ENCODE peak calls at places on chromosomes 2 and 18, in six cellular contexts. C, D, L, Y, T and P are unnamed samples.

GRCh38 chr2:134711622-134712125 is 7.1 kb downstream of the TMEM163 start:
- DNase-seq in Y (no peak), C (peak), D (no peak), L (no peak), T (no peak), P (no peak)

GRCh38 chr2:105239924-105240323 is 1.6 kb upstream of the GPR45 start:
- DNase-seq in Y (no peak), L (no peak), D (no peak), C (no peak), T (peak), P (peak)

GRCh38 chr2:134792147-134792546 is 46.3 kb upstream of the ACMSD start:
- DNase-seq in C (no peak), L (no peak), T (no peak), D (no peak), Y (no peak), P (no peak)

GRCh38 chr18:7740815-7741214 is 173.7 kb downstream of the PTPRM start:
- DNase-seq in T (peak), L (no peak), D (no peak), Y (no peak), C (no peak), P (no peak)

GRCh38 chr2:217900010-217900779 is 102.6 kb downstream of the TNS1 start:
- DNase-seq in T (no peak), C (no peak), D (no peak), Y (no peak), L (no peak), P (no peak)

GRCh38 chr2:190343170-190343499 is 254 bp upstream of the INPP1 start:
- DNase-seq in Y (no peak), D (no peak), L (no peak), C (no peak), T (no peak), P (no peak)

GRCh38 chr2:182499706-182500470 is 73.1 kb upstream of the PDE1A start:
- DNase-seq in T (no peak), L (no peak), D (no peak), C (no peak), Y (no peak), P (peak)

GRCh38 chr2:45069711-45070664 is 60.7 kb upstream of the SIX2 start:
- DNase-seq in Y (no peak), D (no peak), T (no peak), L (no peak), C (no peak), P (no peak)

GRCh38 chr18:22682720-22683119 is 250.4 kb upstream of the RBBP8 start:
- DNase-seq in Y (no peak), L (no peak), T (no peak), D (no peak), C (no peak), P (no peak)

GRCh38 chr2:46850742-46851141 is 64.9 kb downstream of the MCFD2 start:
- DNase-seq in T (peak), Y (peak), D (peak), C (no peak), L (peak), P (peak)

GRCh38 chr2:46877619-46878113 is 37.9 kb downstream of the MCFD2 start:
- DNase-seq in Y (no peak), L (no peak), D (no peak), C (no peak), T (no peak), P (no peak)

GRCh38 chr2:160613466-160614153 is 120.0 kb upstream of the RBMS1 start:
- DNase-seq in T (peak), Y (no peak), D (no peak), C (no peak), L (no peak), P (peak)

GRCh38 chr18:68714356-68714706 is 577 bp downstream of the TMX3 start:
- DNase-seq in C (no peak), Y (no peak), D (peak), T (no peak), L (no peak), P (no peak)

GRCh38 chr2:96556441-96557330 is 20.1 kb downstream of the ARID5A start:
- DNase-seq in D (peak), C (no peak), T (peak), L (no peak), Y (no peak), P (peak)

GRCh38 chr2:131635576-131635975 is 107.9 kb downstream of the CCDC74A start:
- DNase-seq in T (no peak), C (no peak), L (no peak), Y (no peak), D (no peak), P (no peak)

GRCh38 chr18:76450912-76451421 is 44.1 kb downstream of the ZNF516 start:
- DNase-seq in T (peak), D (peak), Y (no peak), L (no peak), C (no peak), P (peak)

GRCh38 chr18:76314496-76314895 is 180.5 kb downstream of the ZNF516 start:
- DNase-seq in L (no peak), D (no peak), T (no peak), Y (no peak), C (no peak), P (no peak)

GRCh38 chr18:26756556-26756955 is 109.0 kb downstream of the AQP4 start:
- DNase-seq in D (no peak), L (no peak), Y (no peak), C (peak), T (no peak), P (no peak)

GRCh38 chr18:77113361-77114069 is 19.1 kb downstream of the MBP start:
- DNase-seq in C (no peak), D (no peak), T (no peak), Y (no peak), L (no peak), P (no peak)

GRCh38 chr2:239240480-239240881 is 160.3 kb downstream of the HDAC4 start:
- DNase-seq in T (no peak), D (peak), C (no peak), Y (no peak), L (no peak), P (no peak)

GRCh38 chr2:127051116-127051779 is 55.7 kb downstream of the BIN1 start:
- DNase-seq in C (no peak), Y (peak), T (no peak), D (peak), L (no peak), P (no peak)

GRCh38 chr2:48343571-48344440 is 186.1 kb upstream of the STON1 start:
- DNase-seq in Y (no peak), C (no peak), D (no peak), L (no peak), T (peak), P (peak)

GRCh38 chr2:109128466-109129355 is at the start of gene SH3RF3:
- DNase-seq in L (peak), C (no peak), T (peak), Y (peak), D (peak), P (peak)

GRCh38 chr2:212539145-212539880 is 711 bp upstream of the ERBB4 start:
- DNase-seq in Y (peak), T (no peak), D (no peak), L (peak), C (no peak), P (no peak)

GRCh38 chr2:212538156-212539144 is at the start of gene ERBB4:
- DNase-seq in D (no peak), C (no peak), L (peak), Y (no peak), T (no peak), P (no peak)

GRCh38 chr2:212536385-212537310 is 2.0 kb downstream of the ERBB4 start:
- DNase-seq in D (no peak), Y (peak), C (no peak), T (no peak), L (peak), P (no peak)

GRCh38 chr2:212537311-212538155 is 1.1 kb downstream of the ERBB4 start:
- DNase-seq in L (peak), D (no peak), Y (peak), C (no peak), T (no peak), P (peak)

DNA sequence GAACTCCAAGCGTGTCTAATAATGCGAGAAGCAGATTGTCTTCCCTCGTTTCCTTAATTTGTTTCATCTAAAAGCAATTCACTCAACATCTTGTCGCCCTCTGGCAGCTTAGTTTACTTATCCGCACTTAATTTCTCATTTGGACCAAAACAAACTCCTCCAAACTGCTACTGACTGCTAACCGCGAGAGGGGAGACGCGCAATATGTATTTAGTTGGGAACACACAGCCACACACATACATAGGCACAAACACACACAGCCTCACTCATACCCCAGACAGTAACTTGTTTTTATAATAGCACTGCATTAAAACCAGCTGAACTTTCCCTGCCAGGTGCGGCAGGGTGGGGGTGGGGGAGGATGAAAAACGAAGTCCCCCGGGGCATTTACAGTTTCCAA is 2.6 kb downstream of the ERBB4 start:
- DNase-seq in Y (no peak), C (no peak), D (no peak), L (no peak), T (no peak), P (no peak)
- H3K4me3 ChIP-seq in Y (peak), C (peak), D (no peak), L (no peak), T (no peak), P (no peak)

DNA sequence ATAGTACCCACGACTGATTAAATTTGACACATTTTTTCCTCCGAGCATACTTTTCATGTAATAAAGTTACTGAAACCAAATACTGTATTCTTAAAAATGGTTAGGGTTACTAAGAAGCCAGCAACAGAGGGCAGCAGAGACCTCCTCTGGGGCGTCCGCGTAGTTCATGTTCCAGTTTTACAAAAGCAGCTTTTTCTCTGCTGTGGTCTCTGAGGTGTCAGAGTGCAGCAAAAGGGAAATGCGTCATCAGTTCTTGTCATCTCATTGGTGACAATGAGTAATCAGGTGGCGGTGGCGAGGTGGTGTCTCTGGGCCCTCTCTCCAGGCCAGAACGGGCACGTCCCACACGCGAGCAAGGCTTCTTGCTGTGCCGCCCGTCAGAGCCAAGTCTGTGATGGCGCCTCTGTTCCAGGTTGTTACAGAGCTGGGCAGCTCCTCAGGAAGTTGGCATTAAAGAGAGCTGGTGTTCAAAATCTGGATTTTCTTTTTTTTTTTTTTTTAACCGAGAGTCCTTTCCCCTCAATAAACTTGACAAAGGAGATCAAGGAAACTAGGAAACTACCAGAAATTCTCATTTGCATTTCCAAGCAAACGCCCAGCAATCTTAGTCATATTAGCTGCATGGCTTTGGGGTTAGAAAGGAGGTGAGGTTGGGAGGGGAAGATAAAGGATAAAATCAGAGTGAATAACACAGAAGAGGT is 98.6 kb upstream of the BZW1 start:
- DNase-seq in L (peak), C (peak), T (peak), Y (peak), D (peak), P (peak)
- TF ChIP-seq CTCF in L (peak), C (peak), T (peak), Y (peak), D (peak), P (peak)

GRCh38 chr2:240817496-240818292 is 2.3 kb downstream of the KIF1A start:
- DNase-seq in C (no peak), L (no peak), D (no peak), Y (no peak), T (no peak), P (no peak)

GRCh38 chr2:240818293-240818542 is 1.8 kb downstream of the KIF1A start:
- DNase-seq in Y (no peak), C (no peak), D (no peak), L (no peak), T (no peak), P (no peak)

GRCh38 chr2:240815761-240816583 is 4.0 kb downstream of the KIF1A start:
- DNase-seq in Y (no peak), L (no peak), C (no peak), T (no peak), D (no peak), P (no peak)

GRCh38 chr2:240814946-240815760 is 4.9 kb downstream of the KIF1A start:
- DNase-seq in C (no peak), Y (no peak), L (no peak), T (no peak), D (no peak), P (no peak)

GRCh38 chr2:240816584-240817495 is 3.2 kb downstream of the KIF1A start:
- DNase-seq in C (no peak), T (no peak), Y (no peak), D (no peak), L (no peak), P (no peak)
- H3K4me3 ChIP-seq in C (no peak), T (no peak), Y (no peak), D (no peak), L (no peak), P (no peak)

GRCh38 chr2:23199115-23199918 is 185.7 kb upstream of the KLHL29 start:
- DNase-seq in D (no peak), L (no peak), T (peak), C (no peak), Y (no peak), P (peak)
- TF ChIP-seq CTCF in D (no peak), L (no peak), T (peak), C (no peak), Y (no peak), P (peak)